ENCODE peak calls at places on chromosomes 1 and 21, in six cellular contexts. N is EL, J is RWPE1, R is GM04504, P is IMR-90, F is GM23338. M is an unnamed sample.

GRCh38 chr1:38037481-38037939 is 9.1 kb downstream of the POU3F1 start:
- DNase-seq in R (no peak), N (peak; percentile 32), P (no peak), J (no peak), F (no peak), M (peak; percentile 82)

GRCh38 chr1:183237046-183237445 is 51.0 kb downstream of the LAMC2 start:
- DNase-seq in N (no peak), J (no peak), P (no peak), F (no peak), R (no peak), M (no peak)

GRCh38 chr21:44708213-44708865 is 3.0 kb downstream of the TSPEAR start:
- DNase-seq in R (no peak), F (peak; percentile 79), P (no peak), J (no peak), N (no peak), M (no peak)

GRCh38 chr1:214224605-214225354 is 56.2 kb upstream of the SMYD2 start:
- DNase-seq in J (no peak), F (peak; percentile 77), N (peak; percentile 56), R (no peak), P (peak; percentile 41), M (peak; percentile 37)

GRCh38 chr1:6819641-6820040 is 34.4 kb downstream of the CAMTA1 start:
- DNase-seq in N (peak; percentile 22), P (peak; percentile 48), R (no peak), F (no peak), J (no peak), M (peak; percentile 81)

GRCh38 chr1:14598498-14599172 is at the start of gene KAZN:
- DNase-seq in P (no peak), J (no peak), N (no peak), R (no peak), F (peak; percentile 83), M (no peak)

GRCh38 chr1:167612986-167613385 is 17.0 kb upstream of the RCSD1 start:
- DNase-seq in F (no peak), N (no peak), P (no peak), J (no peak), R (no peak), M (no peak)

GRCh38 chr1:159173303-159173702 is 1.9 kb downstream of the CADM3 start:
- DNase-seq in R (no peak), F (no peak), J (no peak), N (no peak), P (no peak), M (no peak)

GRCh38 chr21:46004168-46004861 is 22.7 kb downstream of the COL6A1 start:
- DNase-seq in F (no peak), P (no peak), R (no peak), J (no peak), N (no peak), M (no peak)

GRCh38 chr1:184190626-184191025 is 139.1 kb downstream of the TSEN15 start:
- DNase-seq in N (no peak), R (no peak), J (no peak), F (no peak), P (no peak), M (peak; percentile 27)

GRCh38 chr1:36962991-36963390 is 71.3 kb downstream of the GRIK3 start:
- DNase-seq in F (no peak), R (no peak), J (no peak), P (no peak), N (no peak), M (no peak)

GRCh38 chr21:38819719-38820147 is 14.0 kb downstream of the ETS2 start:
- DNase-seq in N (peak; percentile 91), P (peak; percentile 77), F (no peak), J (peak; percentile 85), R (no peak), M (peak; percentile 58)

GRCh38 chr1:227010645-227011044 is 70.6 kb downstream of the COQ8A start:
- DNase-seq in F (no peak), N (no peak), R (no peak), P (no peak), J (no peak), M (no peak)

GRCh38 chr1:42730988-42731387 is 9.0 kb downstream of the CLDN19 start:
- DNase-seq in R (no peak), N (no peak), P (no peak), J (peak; percentile 32), F (peak; percentile 61), M (no peak)

GRCh38 chr21:34198232-34199120 is 125.1 kb downstream of the MRPS6 start:
- DNase-seq in J (no peak), R (no peak), P (no peak), N (no peak), F (no peak), M (no peak)

GRCh38 chr21:14917762-14918161 is 147.0 kb downstream of the NRIP1 start:
- DNase-seq in N (no peak), J (no peak), R (no peak), F (no peak), P (no peak), M (peak; percentile 24)

GRCh38 chr1:25906644-25907300 is 553 bp upstream of the STMN1 start:
- DNase-seq in F (peak; percentile 64), P (no peak), N (no peak), J (no peak), R (no peak), M (no peak)

GRCh38 chr1:6401673-6402072 is 8.1 kb upstream of the ACOT7 start:
- DNase-seq in J (no peak), R (no peak), N (no peak), P (no peak), F (no peak), M (no peak)

GRCh38 chr1:225691861-225692516 is 39.1 kb upstream of the ENAH start:
- DNase-seq in J (no peak), R (no peak), P (peak; percentile 76), F (no peak), N (peak; percentile 64), M (peak; percentile 97)

GRCh38 chr1:248924696-248925532 is 18.9 kb downstream of the PGBD2 start:
- DNase-seq in F (peak; percentile 69), P (peak; percentile 39), J (peak; percentile 26), N (peak; percentile 49), R (no peak), M (peak; percentile 84)

GRCh38 chr1:162835157-162835899 is 25.6 kb downstream of the CCDC190 start:
- DNase-seq in R (no peak), J (no peak), N (no peak), P (peak; percentile 31), F (no peak), M (no peak)

GRCh38 chr1:107139833-107140702 is 771 bp upstream of the NTNG1 start:
- DNase-seq in R (peak; percentile 36), F (peak; percentile 86), P (peak; percentile 36), N (peak; percentile 74), J (no peak), M (peak; percentile 18)

GRCh38 chr1:245062906-245063305 is 91.9 kb upstream of the KIF26B start:
- DNase-seq in N (no peak), F (no peak), P (no peak), J (no peak), R (no peak), M (no peak)

GRCh38 chr1:62241357-62242131 is 46.9 kb downstream of the L1TD1 start:
- DNase-seq in J (no peak), F (no peak), N (no peak), P (no peak), R (no peak), M (no peak)

GRCh38 chr1:213269829-213270228 is 218.8 kb downstream of the RPS6KC1 start:
- DNase-seq in J (no peak), R (no peak), F (no peak), N (no peak), P (no peak), M (peak; percentile 11)

GRCh38 chr21:19969156-19969555 is 1029.1 kb upstream of the NCAM2 start:
- DNase-seq in F (no peak), P (no peak), R (no peak), J (no peak), N (no peak), M (no peak)

GRCh38 chr1:168767885-168768584 is 39.0 kb upstream of the DPT start:
- DNase-seq in N (peak; percentile 14), J (no peak), P (peak; percentile 2), R (peak; percentile 49), F (no peak), M (no peak)

GRCh38 chr1:86318431-86318830 is 77.7 kb downstream of the ODF2L start:
- DNase-seq in N (no peak), R (no peak), F (no peak), J (no peak), P (no peak), M (no peak)

GRCh38 chr1:1058921-1059493 is 15.1 kb downstream of the RNF223 start:
- DNase-seq in R (no peak), P (no peak), N (peak; percentile 54), J (no peak), F (peak; percentile 62), M (no peak)

GRCh38 chr1:12496154-12496961 is 121.7 kb downstream of the DHRS3 start:
- DNase-seq in R (no peak), P (no peak), N (no peak), J (no peak), F (no peak), M (peak; percentile 93)